ENCODE peak calls at places on chromosome 18, in six cellular contexts. O is fibroblast of lung, F is IMR-90, U is K562, P is neural progenitor cell, D is DND-41. G is an unnamed sample. For H3K4me1 and H4K20me1, the result is how much of the 10 kb centered on the place peaks cover.

GRCh38 chr18:10659000-10659399 is 133.2 kb downstream of the NAPG start:
- DNase-seq in O (peak), F (no peak), U (no peak), P (no peak), D (no peak), G (no peak)

GRCh38 chr18:34631071-34631470 is 79.0 kb upstream of the DTNA start:
- DNase-seq in O (peak), F (no peak), U (no peak), P (no peak), D (no peak), G (no peak)

GRCh38 chr18:40124107-40124506 is 1830.9 kb upstream of the PIK3C3 start:
- DNase-seq in O (peak), F (peak), U (no peak), P (no peak), D (no peak), G (no peak)

GRCh38 chr18:59272971-59273935 is at the start of gene RAX:
- DNase-seq in O (no peak), F (no peak), U (peak), P (peak), D (no peak), G (no peak)

GRCh38 chr18:7321831-7322230 is 90.9 kb downstream of the LRRC30 start:
- DNase-seq in O (no peak), F (no peak), U (no peak), P (no peak), D (no peak), G (no peak)

GRCh38 chr18:28284132-28284531 is 107.2 kb upstream of the CDH2 start:
- DNase-seq in O (no peak), F (peak), U (no peak), P (no peak), D (no peak), G (no peak)

GRCh38 chr18:50791599-50792438 is 28.0 kb downstream of the MRO start:
- DNase-seq in O (no peak), F (no peak), U (no peak), P (no peak), D (no peak), G (no peak)

GRCh38 chr18:63131106-63131943 is 188.2 kb downstream of the BCL2 start:
- DNase-seq in O (peak), F (peak), U (peak), P (peak), D (peak), G (peak)

GRCh38 chr18:8988262-8988871 is 114.1 kb upstream of the NDUFV2 start:
- DNase-seq in O (peak), F (peak), U (peak), P (peak), D (peak), G (peak)

GRCh38 chr18:58784601-58785137 is 80.0 kb upstream of the ZNF532 start:
- DNase-seq in O (no peak), F (no peak), U (no peak), P (peak), D (no peak), G (no peak)

GRCh38 chr18:8354304-8354703 is 254.9 kb upstream of the RAB12 start:
- DNase-seq in O (no peak), F (no peak), U (no peak), P (no peak), D (no peak), G (no peak)

GRCh38 chr18:54958711-54959625 is at the start of gene CCDC68:
- DNase-seq in O (peak), F (no peak), U (peak), P (peak), D (no peak), G (no peak)

GRCh38 chr18:50401888-50402287 is 27.0 kb downstream of the SKA1 start:
- DNase-seq in O (peak), F (peak), U (peak), P (peak), D (peak), G (no peak)

GRCh38 chr18:67731853-67732252 is 215.3 kb upstream of the DSEL start:
- DNase-seq in O (peak), F (peak), U (no peak), P (no peak), D (no peak), G (no peak)

GRCh38 chr18:55319517-55319905 is 268.5 kb downstream of the TCF4 start:
- DNase-seq in O (peak), F (peak), U (no peak), P (no peak), D (no peak), G (no peak)

GRCh38 chr18:57947117-57947516 is 96.9 kb upstream of the NEDD4L start:
- DNase-seq in O (no peak), F (no peak), U (no peak), P (no peak), D (no peak), G (no peak)

GRCh38 chr18:56702946-56703345 is 51.8 kb downstream of the WDR7 start:
- DNase-seq in O (peak), F (peak), U (peak), P (peak), D (peak), G (peak)

GRCh38 chr18:76405761-76406356 is 89.2 kb downstream of the ZNF516 start:
- DNase-seq in O (peak), F (peak), U (peak), P (peak), D (no peak), G (peak)

GRCh38 chr18:79380816-79381806 is 14.6 kb upstream of the NFATC1 start:
- DNase-seq in O (peak), F (peak), U (peak), P (peak), D (peak), G (no peak)

GRCh38 chr18:33699372-33699771 is 121.4 kb downstream of the ASXL3 start:
- DNase-seq in O (no peak), F (no peak), U (no peak), P (no peak), D (no peak), G (peak)

GRCh38 chr18:8373486-8373885 is 235.8 kb upstream of the RAB12 start:
- DNase-seq in O (no peak), F (no peak), U (no peak), P (no peak), D (no peak), G (no peak)

GRCh38 chr18:489244-490023 is 11.1 kb downstream of the COLEC12 start:
- DNase-seq in O (peak), F (peak), U (no peak), P (no peak), D (no peak), G (no peak)

GRCh38 chr18:79070486-79070885 is 1.3 kb downstream of the ATP9B start:
- DNase-seq in O (peak), F (no peak), U (no peak), P (no peak), D (no peak), G (no peak)

GRCh38 chr18:57251747-57252146 is 100.6 kb upstream of the ST8SIA3 start:
- DNase-seq in O (no peak), F (no peak), U (no peak), P (no peak), D (no peak), G (no peak)

GRCh38 chr18:26089247-26090129 is 925 bp downstream of the SS18 start:
- DNase-seq in O (peak), F (peak), U (no peak), P (peak), D (peak), G (peak)

GRCh38 chr18:21571763-21572162 is 28.7 kb downstream of the ESCO1 start:
- DNase-seq in O (peak), F (no peak), U (no peak), P (no peak), D (no peak), G (no peak)

GRCh38 chr18:56285387-56286055 is 352.9 kb downstream of the TXNL1 start:
- DNase-seq in O (no peak), F (peak), U (no peak), P (no peak), D (no peak), G (no peak)

GRCh38 chr18:57748770-57749603 is 54.1 kb downstream of the ATP8B1 start:
- DNase-seq in O (peak), F (peak), U (no peak), P (no peak), D (no peak), G (peak)

GRCh38 chr18:13366977-13367892 is 148.7 kb downstream of the LDLRAD4 start:
- DNase-seq in O (no peak), F (no peak), U (no peak), P (no peak), D (no peak), G (no peak)

GRCh38 chr18:61892683-61893303 is at the start of gene RNF152:
- DNase-seq in O (peak), F (peak), U (no peak), P (peak), D (peak), G (no peak)

GRCh38 chr18:23279931-23280330 is 144.6 kb downstream of the CABLES1 start:
- DNase-seq in O (no peak), F (no peak), U (no peak), P (no peak), D (no peak), G (no peak)

GRCh38 chr18:5705393-5705792 is 161.6 kb upstream of the EPB41L3 start:
- DNase-seq in O (no peak), F (no peak), U (no peak), P (no peak), D (no peak), G (no peak)

GRCh38 chr18:76977108-76977621 is 154.8 kb downstream of the ZNF236 start:
- DNase-seq in O (no peak), F (no peak), U (no peak), P (no peak), D (no peak), G (no peak)

GRCh38 chr18:78582898-78583738 is 396.5 kb upstream of the SALL3 start:
- DNase-seq in O (no peak), F (no peak), U (no peak), P (no peak), D (peak), G (no peak)

GRCh38 chr18:9563326-9563725 is 51.0 kb downstream of the PPP4R1 start:
- DNase-seq in O (no peak), F (no peak), U (no peak), P (no peak), D (no peak), G (no peak)

GRCh38 chr18:46542545-46542944 is 114.5 kb downstream of the LOXHD1 start:
- DNase-seq in O (no peak), F (no peak), U (no peak), P (peak), D (no peak), G (no peak)

DNA sequence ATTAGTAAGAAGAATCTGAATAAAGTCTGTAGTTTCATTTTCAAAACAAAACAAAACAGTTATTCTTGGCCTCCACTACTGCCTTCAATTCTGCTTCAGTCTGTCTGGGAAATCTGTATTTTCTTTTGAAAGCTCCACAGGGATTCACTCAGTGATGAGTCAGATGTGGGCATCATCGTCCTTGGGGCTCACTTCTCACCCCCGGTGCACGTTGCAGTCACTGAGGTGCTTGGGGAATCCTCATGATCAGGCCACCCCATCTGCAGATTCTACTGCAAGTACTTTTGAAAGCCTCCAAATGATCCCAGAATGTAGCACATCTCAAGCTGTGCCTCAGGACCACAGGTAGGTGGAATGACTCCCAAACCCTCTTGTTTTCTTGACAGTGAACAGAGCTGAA is 34.3 kb downstream of the LPIN2 start:
- DNase-seq in O (peak), F (peak), U (no peak), P (no peak), D (no peak), G (peak)
- H3K4me1 ChIP-seq in O (under half), F (under half), U (under half), P (under half), D (under half), G (under half)

DNA sequence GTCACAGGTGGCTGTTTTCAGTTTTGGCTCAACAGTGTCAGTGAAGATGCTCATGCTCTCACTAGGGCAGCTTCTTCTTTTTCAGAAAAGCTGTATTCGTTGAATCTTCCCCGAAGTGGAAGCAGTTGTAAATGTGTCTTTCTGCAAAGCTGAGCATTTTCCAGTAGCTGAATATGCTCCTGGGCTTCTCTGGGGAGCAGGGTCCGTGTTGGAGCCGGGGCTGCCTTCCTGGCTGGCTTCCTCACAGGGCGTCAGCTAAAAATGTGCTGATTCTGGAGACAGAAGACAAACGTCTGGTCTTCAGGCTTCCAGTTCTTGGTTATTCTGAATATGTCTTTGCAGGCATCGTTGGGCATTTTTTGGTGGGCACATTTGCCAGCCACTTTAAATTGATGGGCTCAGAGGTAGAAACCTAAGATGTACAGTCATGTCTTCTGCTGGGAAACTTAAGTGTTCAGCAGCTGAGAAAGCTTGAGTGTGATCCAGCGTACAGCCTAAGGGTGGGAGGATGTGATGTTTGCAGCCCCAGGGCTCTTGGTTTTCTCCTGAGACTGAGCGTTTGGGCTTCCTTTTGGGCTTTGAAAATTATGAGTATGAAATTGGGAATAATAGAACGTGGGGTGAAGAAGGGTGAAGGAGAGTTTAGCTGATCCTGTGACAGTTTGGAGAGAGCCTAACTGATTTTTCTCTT is 19.0 kb downstream of the SETBP1 start:
- DNase-seq in O (no peak), F (no peak), U (no peak), P (no peak), D (no peak), G (no peak)
- H3K9ac ChIP-seq in O (no peak), F (no peak), U (no peak), P (no peak), D (no peak), G (no peak)

DNA sequence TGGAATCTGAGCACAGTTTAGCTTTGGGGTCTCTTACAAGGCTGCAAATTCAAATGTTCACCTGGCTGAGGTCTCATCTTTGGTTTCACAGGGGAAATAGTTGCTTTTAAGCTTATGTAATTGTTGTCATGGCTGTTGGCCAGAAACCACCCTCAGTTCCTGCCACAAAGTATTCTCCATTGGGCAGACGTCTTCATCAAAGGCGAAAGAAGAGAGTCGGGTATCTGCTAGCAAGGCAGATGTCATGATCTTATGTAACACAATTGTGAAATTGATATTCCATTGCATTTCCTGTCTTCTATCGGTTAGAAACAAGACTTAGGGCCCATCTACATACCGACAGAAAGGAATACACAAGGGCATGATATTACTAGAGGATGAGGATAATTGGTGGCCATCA is 816.2 kb downstream of the MBD2 start:
- DNase-seq in O (no peak), F (no peak), U (no peak), P (no peak), D (peak), G (no peak)
- H4K20me1 ChIP-seq in O (under half), F (under half), U (under half), P (under half), D (under half), G (under half)

DNA sequence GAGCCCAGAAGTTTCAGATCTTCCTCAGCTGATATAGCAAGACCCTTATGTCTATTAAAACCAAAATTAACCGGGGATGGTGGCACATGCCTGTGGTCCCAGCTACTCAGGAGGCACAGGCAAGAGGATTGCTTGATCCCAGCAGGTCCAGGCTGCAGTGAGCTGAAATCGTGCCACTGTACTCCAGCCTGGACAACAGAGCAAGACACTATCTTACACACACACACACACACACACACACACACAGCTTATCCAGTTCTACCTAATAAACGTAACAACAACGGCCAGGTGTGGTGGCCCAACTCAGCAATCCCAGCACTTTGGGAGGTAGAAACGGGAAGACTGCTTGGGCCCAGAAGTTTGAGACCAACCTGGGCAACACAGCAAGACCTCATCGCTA is 7.5 kb downstream of the LPIN2 start:
- DNase-seq in O (no peak), F (no peak), U (no peak), P (no peak), D (no peak), G (no peak)
- H3K4me1 ChIP-seq in O (under half), F (under half), U (under half), P (under half), D (under half), G (under half)